ENCODE peak calls at places on chromosomes 3 and 15, in ten cellular contexts. X, O, K, C, H, N, I, R, J and Y are unnamed samples.

GRCh38 chr15:77804210-77804609 is 171.5 kb upstream of the LINGO1 start:
- DNase-seq in O (no peak), C (no peak), X (no peak), R (no peak), K (no peak), N (no peak), H (no peak), J (no peak), I (no peak), Y (no peak)

GRCh38 chr15:77009646-77010311 is 14.9 kb downstream of the PSTPIP1 start:
- DNase-seq in O (no peak), R (peak; percentile 17), C (no peak), I (no peak), H (no peak), K (no peak), J (peak; percentile 38), X (no peak), N (no peak), Y (no peak)

GRCh38 chr3:125358923-125359322 is 16.2 kb downstream of the ZNF148 start:
- DNase-seq in H (no peak), K (no peak), O (no peak), I (no peak), N (no peak), C (no peak), X (no peak), J (no peak), R (no peak), Y (no peak)

GRCh38 chr3:172449468-172450149 is 1.4 kb upstream of the GHSR start:
- DNase-seq in N (no peak), R (peak; percentile 27), X (no peak), I (no peak), C (no peak), J (peak; percentile 65), O (peak; percentile 45), H (no peak), K (no peak), Y (no peak)

GRCh38 chr15:94493176-94493575 is 261.8 kb downstream of the MCTP2 start:
- DNase-seq in X (no peak), C (no peak), O (no peak), H (no peak), K (no peak), R (no peak), J (no peak), I (no peak), N (no peak), Y (no peak)

GRCh38 chr3:58469096-58469495 is 22.8 kb upstream of the KCTD6 start:
- DNase-seq in O (no peak), J (no peak), K (no peak), N (no peak), C (no peak), R (no peak), X (no peak), I (no peak), H (no peak), Y (no peak)

GRCh38 chr3:13620281-13620680 is 71.4 kb downstream of the FBLN2 start:
- DNase-seq in J (no peak), O (no peak), K (no peak), X (no peak), H (no peak), R (no peak), C (no peak), I (no peak), N (no peak), Y (no peak)

GRCh38 chr15:75532413-75533250 is 46.5 kb downstream of the PTPN9 start:
- DNase-seq in H (peak; percentile 37), O (peak; percentile 92), R (peak; percentile 92), C (no peak), N (no peak), J (peak; percentile 76), X (peak; percentile 19), K (peak; percentile 92), I (no peak), Y (no peak)

GRCh38 chr3:138409171-138409570 is 25.2 kb upstream of the ESYT3 start:
- DNase-seq in N (no peak), C (no peak), J (no peak), K (no peak), I (no peak), O (no peak), R (peak; percentile 31), X (no peak), H (no peak), Y (no peak)

GRCh38 chr15:81337241-81337640 is 13.3 kb upstream of the STARD5 start:
- DNase-seq in J (no peak), K (no peak), H (no peak), R (no peak), X (no peak), N (no peak), C (no peak), I (no peak), O (no peak), Y (no peak)

GRCh38 chr15:71195242-71195641 is 80.0 kb downstream of the THSD4 start:
- DNase-seq in H (no peak), C (no peak), J (no peak), N (no peak), X (no peak), K (no peak), R (no peak), O (no peak), I (no peak), Y (no peak)

GRCh38 chr3:40432793-40433192 is 24.3 kb upstream of the RPL14 start:
- DNase-seq in X (no peak), N (no peak), I (no peak), H (no peak), K (no peak), R (no peak), O (no peak), C (no peak), J (no peak), Y (no peak)

GRCh38 chr3:6549296-6549695 is 311.6 kb upstream of the GRM7 start:
- DNase-seq in C (no peak), I (no peak), K (no peak), H (no peak), X (no peak), N (no peak), R (no peak), O (no peak), J (no peak), Y (no peak)

DNA sequence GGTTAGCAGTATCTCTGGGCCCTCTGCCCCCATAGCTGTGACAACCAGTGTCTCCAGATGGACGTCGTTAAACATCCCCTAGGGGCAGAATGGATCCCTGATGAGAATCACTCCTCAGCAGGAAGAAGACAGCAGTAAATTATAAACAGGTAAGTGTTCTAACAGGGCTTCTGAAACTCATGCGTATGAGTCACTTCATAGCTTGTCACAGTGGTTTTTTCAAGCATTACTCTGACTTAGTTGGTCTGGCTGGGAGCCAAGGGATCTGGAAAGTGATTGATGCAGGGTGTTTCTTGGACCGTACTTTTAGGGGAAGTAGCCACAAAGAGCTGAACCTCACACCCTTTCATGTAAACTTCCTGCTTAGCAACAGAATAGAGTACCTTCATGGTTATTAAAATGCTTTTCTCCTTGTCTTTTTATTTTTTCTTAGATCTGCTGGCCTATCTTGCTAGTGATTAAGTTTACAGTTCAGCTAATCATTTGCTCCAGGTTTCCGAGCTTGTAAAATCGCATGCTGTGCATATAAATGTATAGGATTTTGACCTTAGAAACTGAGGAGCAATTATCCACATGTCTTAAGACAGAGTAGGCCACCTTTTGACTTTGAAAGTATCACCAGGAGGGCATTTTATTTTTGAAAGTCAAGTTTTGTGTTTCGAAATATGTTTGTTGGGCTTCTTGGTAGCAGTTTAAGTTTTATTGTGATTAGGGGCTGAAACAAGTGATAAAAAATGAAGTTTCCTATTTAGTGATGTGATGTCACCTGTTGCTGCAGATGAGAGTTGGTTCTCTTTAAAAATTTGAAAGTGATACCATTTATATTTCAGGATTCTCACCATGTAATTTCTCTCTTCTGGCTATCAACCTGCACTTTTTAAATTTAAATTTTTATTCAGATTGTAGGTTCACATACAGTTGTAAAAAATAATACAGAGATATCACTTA is 333.9 kb downstream of the PTPRG start:
- DNase-seq in R (peak; percentile 96), X (peak; percentile 95), I (peak; percentile 87), O (peak; percentile 93), N (peak; percentile 78), C (no peak), K (no peak), J (no peak), H (peak; percentile 72), Y (peak; percentile 80)
- TF ChIP-seq CTCF in R (peak; percentile 3), X (peak; percentile 50), I (no peak), O (no peak), N (peak; percentile 18), C (no peak), K (no peak), J (no peak), H (no peak), Y (no peak)

DNA sequence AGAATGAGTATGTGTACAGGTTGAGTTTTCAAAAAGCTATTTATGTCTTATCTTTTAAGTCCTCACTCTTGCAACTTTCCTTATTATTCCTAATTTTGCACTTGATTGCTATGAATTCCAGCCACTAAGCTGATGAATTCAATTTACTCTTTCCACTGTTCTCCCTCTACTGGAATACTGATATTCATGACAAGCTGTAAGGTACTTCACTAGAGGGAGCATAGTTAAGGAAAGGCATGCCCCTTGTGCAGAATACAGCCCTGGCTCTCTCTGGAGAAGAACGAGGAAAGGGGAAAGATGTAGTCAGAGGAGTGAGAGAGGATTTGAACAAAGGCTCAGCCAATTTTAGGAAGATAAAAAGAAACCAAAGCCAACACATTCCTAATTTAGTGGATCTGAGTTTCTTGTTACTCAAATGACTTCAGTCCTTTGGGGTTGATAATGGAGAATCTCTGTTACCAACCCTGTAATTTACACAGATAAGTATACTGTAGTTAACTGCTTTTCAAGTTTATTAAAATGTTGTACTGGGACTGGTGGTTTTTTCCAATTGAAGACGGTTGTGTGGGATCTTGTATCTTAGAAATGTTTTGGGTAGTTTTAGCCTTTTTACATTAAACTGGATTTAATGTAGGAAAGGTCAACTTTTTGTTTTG is 4.0 kb downstream of the SCAANT1 start:
- DNase-seq in R (peak; percentile 40), O (peak; percentile 58), I (no peak), H (no peak), X (no peak), N (no peak), J (no peak), C (no peak), K (no peak), Y (no peak)
- TF ChIP-seq CTCF in R (peak; percentile 40), O (peak; percentile 22), I (no peak), H (peak; percentile 44), X (no peak), N (no peak), J (no peak), C (no peak), K (peak; percentile 11), Y (no peak)

DNA sequence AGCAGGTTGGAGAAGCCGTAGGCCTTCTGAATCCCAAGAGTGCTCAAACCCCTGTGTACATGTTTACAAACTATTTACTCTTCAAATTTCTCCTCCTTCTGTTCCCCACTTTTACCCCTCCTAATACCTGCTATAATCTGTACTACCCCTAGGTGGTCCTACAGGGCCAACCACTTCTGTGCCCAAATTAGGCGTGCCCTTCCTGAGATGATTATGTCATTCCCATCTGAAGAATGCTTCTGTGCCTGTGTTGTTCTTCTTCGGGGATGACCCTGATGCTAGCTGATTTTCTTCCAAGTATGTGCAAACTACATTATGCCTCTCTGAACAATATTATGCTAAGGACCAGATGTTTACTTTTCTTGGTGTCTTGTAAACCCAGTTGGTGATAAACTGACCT is 20.5 kb downstream of the RBP2 start:
- DNase-seq in N (no peak), X (no peak), I (no peak), H (no peak), C (no peak), O (peak; percentile 15), R (no peak), J (no peak), K (no peak), Y (no peak)
- TF ChIP-seq CTCF in N (peak; percentile 15), X (peak; percentile 6), I (no peak), H (no peak), C (no peak), O (no peak), R (no peak), J (no peak), K (peak; percentile 22), Y (no peak)

GRCh38 chr15:74396445-74397238 is 29.2 kb upstream of the CYP11A1 start:
- DNase-seq in H (no peak), N (peak; percentile 86), O (peak; percentile 33), J (no peak), K (no peak), I (no peak), R (peak; percentile 88), X (no peak), C (no peak), Y (no peak)
- TF ChIP-seq CTCF in H (no peak), N (peak; percentile 45), O (no peak), J (no peak), K (no peak), I (no peak), R (no peak), X (no peak), C (no peak), Y (no peak)